ENCODE peak calls at places on chromosome 17, in four cellular contexts. One of them, this sample, is unnamed.

GRCh38 chr17:5555254-5555653 is 29.1 kb downstream of the NLRP1 start:
- DNase-seq in NAMALWA: no peak
- DNase-seq in T-helper 1 cell: no peak
- DNase-seq in smooth muscle cell of the brain vasculature: no peak
- DNase-seq in this sample: no peak

GRCh38 chr17:77508047-77508715 is 367.4 kb downstream of the SEC14L1 start:
- DNase-seq in smooth muscle cell of the brain vasculature: no peak
- DNase-seq in T-helper 1 cell: no peak
- DNase-seq in NAMALWA: no peak
- DNase-seq in this sample: no peak

GRCh38 chr17:43671075-43671692 is 9.5 kb upstream of the MEOX1 start:
- DNase-seq in smooth muscle cell of the brain vasculature: no peak
- DNase-seq in NAMALWA: peak
- DNase-seq in T-helper 1 cell: no peak
- DNase-seq in this sample: no peak

GRCh38 chr17:5705081-5705875 is 121.0 kb upstream of the NLRP1 start:
- DNase-seq in smooth muscle cell of the brain vasculature: no peak
- DNase-seq in NAMALWA: no peak
- DNase-seq in T-helper 1 cell: no peak
- DNase-seq in this sample: no peak

GRCh38 chr17:49361902-49362722 is at the start of gene ZNF652:
- DNase-seq in NAMALWA: peak
- DNase-seq in T-helper 1 cell: peak
- DNase-seq in smooth muscle cell of the brain vasculature: peak
- DNase-seq in this sample: no peak

GRCh38 chr17:37752482-37752881 is 7.6 kb upstream of the HNF1B start:
- DNase-seq in smooth muscle cell of the brain vasculature: no peak
- DNase-seq in T-helper 1 cell: no peak
- DNase-seq in NAMALWA: no peak
- DNase-seq in this sample: no peak

GRCh38 chr17:81260641-81261040 is 21.5 kb downstream of the NDUFAF8 start:
- DNase-seq in NAMALWA: no peak
- DNase-seq in T-helper 1 cell: no peak
- DNase-seq in smooth muscle cell of the brain vasculature: no peak
- DNase-seq in this sample: no peak

GRCh38 chr17:79789943-79790804 is 6.7 kb downstream of the CBX8 start:
- DNase-seq in smooth muscle cell of the brain vasculature: no peak
- DNase-seq in T-helper 1 cell: no peak
- DNase-seq in NAMALWA: peak
- DNase-seq in this sample: no peak

GRCh38 chr17:6666557-6666956 is 15.0 kb downstream of the C17orf100 start:
- DNase-seq in T-helper 1 cell: no peak
- DNase-seq in smooth muscle cell of the brain vasculature: no peak
- DNase-seq in NAMALWA: no peak
- DNase-seq in this sample: no peak

GRCh38 chr17:59165933-59166342 is 10.4 kb downstream of the PRR11 start:
- DNase-seq in NAMALWA: peak
- DNase-seq in smooth muscle cell of the brain vasculature: no peak
- DNase-seq in T-helper 1 cell: no peak
- DNase-seq in this sample: no peak

GRCh38 chr17:32771396-32771795 is 105.5 kb downstream of the MYO1D start:
- DNase-seq in T-helper 1 cell: no peak
- DNase-seq in NAMALWA: no peak
- DNase-seq in smooth muscle cell of the brain vasculature: no peak
- DNase-seq in this sample: peak

GRCh38 chr17:45265823-45266222 is 3.9 kb upstream of the SPATA32 start:
- DNase-seq in T-helper 1 cell: no peak
- DNase-seq in smooth muscle cell of the brain vasculature: no peak
- DNase-seq in NAMALWA: no peak
- DNase-seq in this sample: no peak

GRCh38 chr17:70104688-70105087 is 29.7 kb downstream of the KCNJ16 start:
- DNase-seq in smooth muscle cell of the brain vasculature: no peak
- DNase-seq in NAMALWA: no peak
- DNase-seq in T-helper 1 cell: no peak
- DNase-seq in this sample: no peak

GRCh38 chr17:80513892-80514291 is 30.7 kb upstream of the RPTOR start:
- DNase-seq in T-helper 1 cell: no peak
- DNase-seq in NAMALWA: no peak
- DNase-seq in smooth muscle cell of the brain vasculature: no peak
- DNase-seq in this sample: no peak

GRCh38 chr17:3026856-3027751 is 36.3 kb downstream of the OR1D5 start:
- DNase-seq in T-helper 1 cell: no peak
- DNase-seq in smooth muscle cell of the brain vasculature: no peak
- DNase-seq in NAMALWA: no peak
- DNase-seq in this sample: no peak

GRCh38 chr17:17750881-17751280 is 69.6 kb downstream of the RAI1 start:
- DNase-seq in NAMALWA: peak
- DNase-seq in smooth muscle cell of the brain vasculature: no peak
- DNase-seq in T-helper 1 cell: peak
- DNase-seq in this sample: no peak

GRCh38 chr17:70137451-70138230 is 31.7 kb upstream of the KCNJ2 start:
- DNase-seq in smooth muscle cell of the brain vasculature: peak
- DNase-seq in T-helper 1 cell: no peak
- DNase-seq in NAMALWA: peak
- DNase-seq in this sample: no peak

GRCh38 chr17:78645421-78646295 is 68.5 kb upstream of the DNAH17 start:
- DNase-seq in NAMALWA: no peak
- DNase-seq in T-helper 1 cell: peak
- DNase-seq in smooth muscle cell of the brain vasculature: no peak
- DNase-seq in this sample: no peak

GRCh38 chr17:77385750-77386501 is 245.2 kb downstream of the SEC14L1 start:
- DNase-seq in NAMALWA: no peak
- DNase-seq in smooth muscle cell of the brain vasculature: no peak
- DNase-seq in T-helper 1 cell: no peak
- DNase-seq in this sample: no peak

GRCh38 chr17:77420804-77421634 is 280.2 kb downstream of the SEC14L1 start:
- DNase-seq in NAMALWA: no peak
- DNase-seq in T-helper 1 cell: peak
- DNase-seq in smooth muscle cell of the brain vasculature: no peak
- DNase-seq in this sample: no peak

GRCh38 chr17:68290955-68291835 is at the start of the genes ARSG and SLC16A6:
- DNase-seq in NAMALWA: peak
- DNase-seq in smooth muscle cell of the brain vasculature: peak
- DNase-seq in T-helper 1 cell: peak
- DNase-seq in this sample: no peak

GRCh38 chr17:42554250-42555121 is 1.8 kb downstream of the HSD17B1 start:
- DNase-seq in smooth muscle cell of the brain vasculature: peak
- DNase-seq in NAMALWA: peak
- DNase-seq in T-helper 1 cell: peak
- DNase-seq in this sample: no peak

GRCh38 chr17:27545562-27546229 is 85.3 kb upstream of the LGALS9 start:
- DNase-seq in NAMALWA: no peak
- DNase-seq in T-helper 1 cell: no peak
- DNase-seq in smooth muscle cell of the brain vasculature: no peak
- DNase-seq in this sample: no peak

GRCh38 chr17:21674242-21674731 is 18.0 kb upstream of the KCNJ18 start:
- DNase-seq in NAMALWA: no peak
- DNase-seq in smooth muscle cell of the brain vasculature: no peak
- DNase-seq in T-helper 1 cell: no peak
- DNase-seq in this sample: no peak

GRCh38 chr17:69175812-69176517 is 34.3 kb upstream of the ABCA6 start:
- DNase-seq in NAMALWA: no peak
- DNase-seq in smooth muscle cell of the brain vasculature: peak
- DNase-seq in T-helper 1 cell: no peak
- DNase-seq in this sample: no peak

GRCh38 chr17:72373910-72374741 is 253.3 kb downstream of the SOX9 start:
- DNase-seq in NAMALWA: no peak
- DNase-seq in smooth muscle cell of the brain vasculature: peak
- DNase-seq in T-helper 1 cell: no peak
- DNase-seq in this sample: no peak

GRCh38 chr17:51682115-51682514 is 421.8 kb downstream of the UTP18 start:
- DNase-seq in NAMALWA: no peak
- DNase-seq in smooth muscle cell of the brain vasculature: no peak
- DNase-seq in T-helper 1 cell: no peak
- DNase-seq in this sample: no peak